ENCODE peak calls at places on chromosomes 2 and 18, in five cellular contexts. Z is NT2/D1, H is upper lobe of right lung, C is SK-N-SH, F is colonic mucosa. K is an unnamed sample. For H3K4me1, the result is how much of the 10 kb centered on the place peaks cover.

GRCh38 chr18:76364282-76365259 is 130.5 kb downstream of the ZNF516 start:
- DNase-seq in F (no peak), Z (no peak), C (no peak), H (no peak), K (no peak)

GRCh38 chr2:71389379-71390072 is 57.9 kb downstream of the ZNF638 start:
- DNase-seq in F (no peak), Z (no peak), H (no peak), C (no peak), K (no peak)

GRCh38 chr2:202147775-202148174 is 74.7 kb downstream of the KIAA2012 start:
- DNase-seq in Z (no peak), H (no peak), C (no peak), F (no peak), K (no peak)

GRCh38 chr18:62329676-62330454 is 4.8 kb downstream of the TNFRSF11A start:
- DNase-seq in H (no peak), C (no peak), Z (no peak), F (peak), K (peak)

GRCh38 chr2:86703704-86704370 is 16.3 kb upstream of the RMND5A start:
- DNase-seq in F (peak), H (no peak), C (no peak), Z (no peak), K (peak)

GRCh38 chr2:8631465-8632005 is 50.3 kb upstream of the ID2 start:
- DNase-seq in F (no peak), C (no peak), Z (no peak), H (no peak), K (no peak)

GRCh38 chr2:10832228-10832936 is 19.8 kb upstream of the PDIA6 start:
- DNase-seq in H (peak), C (peak), Z (peak), F (peak), K (peak)

GRCh38 chr2:10327896-10328666 is 25.4 kb downstream of the HPCAL1 start:
- DNase-seq in F (peak), C (no peak), H (no peak), Z (no peak), K (peak)

GRCh38 chr2:32212293-32212692 is 46.6 kb downstream of the SLC30A6 start:
- DNase-seq in F (no peak), Z (no peak), H (no peak), C (no peak), K (no peak)

GRCh38 chr18:76307293-76307690 is 187.8 kb downstream of the ZNF516 start:
- DNase-seq in Z (no peak), H (no peak), C (no peak), F (no peak), K (no peak)

GRCh38 chr2:233871432-233871831 is 3.2 kb upstream of the MSL3B start:
- DNase-seq in Z (no peak), C (no peak), F (no peak), H (no peak), K (no peak)

GRCh38 chr18:50687491-50687890 is 127.6 kb downstream of the MAPK4 start:
- DNase-seq in Z (no peak), F (no peak), H (peak), C (no peak), K (no peak)

GRCh38 chr2:207748993-207749392 is 20.7 kb downstream of the FZD5 start:
- DNase-seq in H (no peak), F (no peak), C (no peak), Z (no peak), K (no peak)

GRCh38 chr18:45713239-45713638 is 10.7 kb upstream of the SLC14A1 start:
- DNase-seq in Z (no peak), F (no peak), H (no peak), C (no peak), K (no peak)

GRCh38 chr2:3091696-3092095 is 285.9 kb downstream of the EIPR1 start:
- DNase-seq in H (no peak), F (no peak), C (no peak), Z (no peak), K (no peak)

DNA sequence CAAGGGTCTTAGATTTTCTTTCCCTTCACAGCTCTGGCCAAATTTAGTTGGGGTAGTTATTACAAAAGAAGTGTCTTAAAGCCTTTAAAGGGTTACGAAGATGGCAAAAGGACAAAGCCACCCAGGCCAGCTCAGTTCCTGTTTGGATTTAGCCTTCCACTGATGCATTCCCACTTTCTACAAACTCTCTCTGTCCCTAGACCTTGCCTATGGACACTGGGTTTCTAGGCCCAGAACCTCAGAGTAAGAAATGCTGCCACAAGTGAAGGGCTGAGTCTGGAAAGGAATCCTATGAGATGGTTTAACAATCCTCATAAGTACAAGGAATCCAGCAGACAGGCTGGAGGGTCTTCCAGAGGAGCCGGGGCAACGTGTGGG is 13.4 kb downstream of the NFE2L2 start:
- DNase-seq in F (no peak), Z (no peak), H (no peak), C (no peak), K (no peak)
- H3K4me1 ChIP-seq in F (under half), Z (under half), H (half or more), C (under half), K (half or more)

GRCh38 chr2:236628981-236629605 is 59.5 kb downstream of the ACKR3 start:
- DNase-seq in Z (no peak), H (peak), F (no peak), C (no peak), K (no peak)

GRCh38 chr2:236628256-236628961 is 58.8 kb downstream of the ACKR3 start:
- DNase-seq in F (no peak), Z (no peak), H (peak), C (no peak), K (no peak)

GRCh38 chr2:236627193-236627592 is 57.6 kb downstream of the ACKR3 start:
- DNase-seq in C (no peak), H (no peak), F (no peak), Z (no peak), K (no peak)

GRCh38 chr2:236626391-236627150 is 56.9 kb downstream of the ACKR3 start:
- DNase-seq in C (no peak), F (no peak), H (no peak), Z (no peak), K (no peak)

GRCh38 chr2:236627846-236628245 is 58.2 kb downstream of the ACKR3 start:
- DNase-seq in F (no peak), H (peak), C (no peak), Z (no peak), K (no peak)
- H3K4me1 ChIP-seq in F (under half), H (under half), C (under half), Z (under half), K (under half)

DNA sequence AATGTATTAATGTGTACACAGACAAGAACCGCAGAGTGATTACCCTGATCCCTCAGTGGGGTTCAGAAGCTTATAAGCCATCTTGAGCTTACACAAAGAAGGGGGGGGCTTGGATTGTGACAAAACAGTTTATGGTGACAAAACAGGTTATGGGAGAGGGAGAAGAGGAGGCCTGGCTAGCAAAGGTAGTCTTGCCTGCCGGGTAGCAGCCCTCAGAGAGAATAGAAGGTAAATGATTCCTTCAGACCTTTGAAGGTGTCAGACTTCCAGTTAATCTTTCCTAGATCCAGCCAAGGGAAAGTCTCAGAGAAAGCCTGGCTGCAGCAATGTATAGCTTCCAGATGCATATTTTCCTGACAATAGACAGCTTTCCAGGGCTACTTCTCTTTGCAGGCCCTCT is 44.6 kb upstream of the RAPH1 start:
- DNase-seq in F (peak), C (no peak), Z (no peak), H (no peak), K (no peak)
- H3K4me1 ChIP-seq in F (under half), C (under half), Z (under half), H (under half), K (under half)

DNA sequence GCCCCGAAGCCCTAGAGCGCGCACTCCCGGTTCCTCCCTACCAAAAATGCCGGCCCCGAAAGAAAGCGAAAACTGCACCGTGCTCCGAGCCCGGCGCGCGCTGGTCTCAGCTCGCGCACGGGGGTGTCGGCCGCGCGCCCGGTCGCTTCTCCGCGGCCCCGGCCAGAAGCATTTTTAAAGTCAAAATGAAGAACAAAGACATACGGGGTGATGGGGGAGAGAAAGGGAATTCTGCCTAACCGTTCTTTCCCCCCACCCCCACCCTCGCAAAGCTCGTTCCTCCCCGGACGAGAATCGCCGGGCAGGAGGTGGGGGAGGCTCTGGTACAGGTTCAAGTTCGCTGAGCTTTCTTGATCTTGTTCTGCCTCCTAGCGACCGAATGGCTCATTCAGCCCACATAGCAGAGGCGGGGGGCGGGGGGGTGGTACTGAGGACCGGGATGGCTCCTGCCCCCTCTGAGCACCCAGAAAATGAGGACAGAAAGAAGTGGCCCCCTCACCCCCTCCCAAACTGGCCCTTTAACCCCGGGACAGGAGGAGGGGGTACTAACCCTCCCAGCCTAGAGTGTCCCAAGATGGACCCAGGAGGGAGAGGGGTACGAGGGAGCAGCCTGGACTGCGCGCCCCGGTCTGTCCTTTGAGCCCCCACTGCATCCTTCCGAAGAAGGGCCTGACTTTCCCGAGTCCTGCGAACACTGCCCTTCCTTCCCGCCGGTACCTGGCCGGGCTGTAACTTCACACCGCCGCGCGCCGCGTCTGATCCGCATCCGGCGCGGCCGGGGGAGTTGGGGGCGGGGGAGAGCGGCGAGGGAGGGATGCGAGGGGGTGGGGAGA is 3.1 kb downstream of the BCL11A start:
- DNase-seq in H (peak), Z (peak), C (peak), F (peak), K (peak)
- H3K4me1 ChIP-seq in H (under half), Z (under half), C (under half), F (under half), K (under half)

DNA sequence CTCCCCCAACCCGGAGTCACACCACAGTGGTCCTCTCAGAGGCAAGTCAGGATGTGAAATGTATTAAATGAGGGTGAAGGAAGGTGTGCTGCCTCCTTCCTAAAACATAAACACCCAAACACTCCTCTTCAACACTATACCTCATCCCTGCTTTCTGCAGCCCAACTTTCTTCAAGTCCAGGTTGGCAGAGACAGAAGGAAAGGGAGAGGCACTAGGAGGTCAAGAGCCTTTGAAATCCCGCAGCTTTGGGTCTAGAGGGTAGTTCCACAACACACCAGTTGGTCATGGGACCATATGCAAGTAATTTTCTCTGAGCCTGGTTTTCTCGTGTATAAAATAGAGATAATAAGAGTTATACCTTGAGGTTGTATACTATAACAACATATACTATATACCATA is 38.4 kb downstream of the FIGN start:
- DNase-seq in F (no peak), H (no peak), Z (no peak), C (no peak), K (no peak)
- H3K4me1 ChIP-seq in F (under half), H (under half), Z (under half), C (under half), K (under half)

DNA sequence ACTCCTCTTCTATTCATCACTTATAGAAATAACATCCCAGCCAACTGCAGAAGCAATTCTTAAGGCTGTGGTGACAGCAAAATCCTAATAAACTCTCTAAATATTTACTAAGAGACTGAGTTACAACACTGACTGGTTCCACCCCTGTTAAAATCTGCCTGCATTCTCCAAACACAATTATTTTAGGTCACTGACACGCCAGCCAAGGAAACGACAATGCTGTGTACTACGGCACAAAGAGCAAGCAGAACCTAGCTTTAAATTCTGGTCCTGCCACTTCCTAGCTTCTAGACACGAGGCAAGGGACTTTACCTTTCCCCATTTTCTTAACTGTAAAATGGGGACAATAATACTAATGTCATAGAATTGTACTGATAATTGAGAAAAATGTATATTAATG is 4.1 kb downstream of the CYRIA start:
- DNase-seq in H (no peak), C (no peak), F (no peak), Z (no peak), K (no peak)
- H3K4me1 ChIP-seq in H (half or more), C (under half), F (under half), Z (under half), K (under half)

DNA sequence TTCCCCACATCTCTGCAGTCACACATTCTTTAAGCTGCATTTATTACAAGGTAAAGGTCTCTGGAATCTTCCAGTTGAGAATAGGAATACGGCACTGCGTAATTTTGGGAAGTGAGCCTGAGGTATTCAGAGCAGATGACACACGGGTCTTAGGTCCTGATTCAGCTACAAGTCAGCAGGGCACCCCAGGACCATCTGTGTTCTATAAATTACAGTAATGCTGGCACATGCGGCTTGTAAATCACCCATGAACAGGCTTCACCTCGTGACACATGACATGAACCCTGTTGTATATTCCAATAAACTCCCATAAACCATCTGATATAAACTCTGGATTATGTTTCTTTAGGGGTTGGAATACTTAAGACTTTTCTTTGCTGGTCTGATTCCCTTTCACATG is 298.4 kb downstream of the MEIS1 start:
- DNase-seq in C (no peak), F (no peak), Z (no peak), H (no peak), K (no peak)
- H3K4me1 ChIP-seq in C (under half), F (under half), Z (under half), H (under half), K (under half)

GRCh38 chr2:54589340-54590215 is 133.5 kb downstream of the SPTBN1 start:
- DNase-seq in F (peak), Z (no peak), H (no peak), C (peak), K (no peak)
- H3K4me1 ChIP-seq in F (under half), Z (under half), H (half or more), C (under half), K (under half)

DNA sequence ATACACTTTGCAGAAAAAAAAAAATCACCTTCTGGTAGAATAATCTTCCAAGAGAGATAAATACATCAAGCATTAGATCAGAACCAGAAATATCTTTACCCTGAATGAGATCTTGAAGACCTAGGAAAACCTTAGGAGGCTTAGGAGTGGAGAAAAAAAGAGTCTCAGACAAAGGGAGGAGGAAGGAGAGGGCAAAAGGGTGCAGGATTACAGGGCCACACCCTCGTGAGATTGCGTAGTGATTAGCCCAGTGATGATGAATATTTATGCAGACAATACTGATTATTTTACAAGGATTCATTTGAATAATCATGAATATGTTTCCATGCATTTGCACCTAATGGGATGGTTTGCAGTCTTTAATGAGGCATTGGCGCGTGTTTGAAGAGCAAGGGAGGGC is 18.8 kb upstream of the ZNF532 start:
- DNase-seq in C (no peak), F (no peak), H (no peak), Z (no peak), K (no peak)
- H3K4me1 ChIP-seq in C (under half), F (under half), H (under half), Z (under half), K (under half)

GRCh38 chr2:30150786-30151185 is 4.0 kb downstream of the YPEL5 start:
- DNase-seq in F (no peak), Z (no peak), H (no peak), C (no peak), K (no peak)
- H3K4me1 ChIP-seq in F (under half), Z (under half), H (half or more), C (under half), K (under half)

K was measured in mucosa of descending colon.